ENCODE peak calls at places on chromosomes 1 and 21, in four cellular contexts. K, U, Q and Y are unnamed samples.

GRCh38 chr1:169701261-169701802 is 10.1 kb downstream of the SELL start:
- DNase-seq in K (no peak), U (no peak), Q (no peak), Y (no peak)

GRCh38 chr1:59223213-59223612 is 73.7 kb upstream of the FGGY start:
- DNase-seq in K (no peak), U (no peak), Q (no peak), Y (no peak)

GRCh38 chr1:219302697-219303096 is 129.0 kb downstream of the LYPLAL1 start:
- DNase-seq in K (no peak), U (no peak), Q (no peak), Y (no peak)

GRCh38 chr1:248863011-248863881 is 4.4 kb upstream of the ZNF692 start:
- DNase-seq in K (no peak), U (peak; percentile 86), Q (peak; percentile 58), Y (peak; percentile 57)

GRCh38 chr1:6646499-6647148 is 22.0 kb downstream of the THAP3 start:
- DNase-seq in K (peak; percentile 50), U (peak; percentile 48), Q (peak; percentile 71), Y (peak; percentile 26)

GRCh38 chr1:39105841-39106765 is 80.0 kb downstream of the NDUFS5 start:
- DNase-seq in K (no peak), U (peak; percentile 61), Q (peak; percentile 51), Y (no peak)

GRCh38 chr1:212814989-212815388 is 23.3 kb downstream of the TATDN3 start:
- DNase-seq in K (no peak), U (peak; percentile 57), Q (peak; percentile 25), Y (no peak)

GRCh38 chr1:169999357-169999756 is 75.1 kb downstream of the KIFAP3 start:
- DNase-seq in K (peak; percentile 75), U (peak; percentile 52), Q (peak; percentile 75), Y (peak; percentile 76)

GRCh38 chr1:43443197-43443946 is 10.4 kb downstream of the HYI start:
- DNase-seq in K (no peak), U (no peak), Q (no peak), Y (no peak)

GRCh38 chr1:209132736-209133467 is 450.6 kb upstream of the CAMK1G start:
- DNase-seq in K (no peak), U (no peak), Q (no peak), Y (no peak)

GRCh38 chr21:16460936-16461335 is 731.2 kb downstream of the USP25 start:
- DNase-seq in K (no peak), U (no peak), Q (no peak), Y (no peak)

GRCh38 chr1:210262167-210262896 is 29.7 kb downstream of the SERTAD4 start:
- DNase-seq in K (peak; percentile 92), U (peak; percentile 79), Q (peak; percentile 88), Y (peak; percentile 78)

GRCh38 chr1:92536593-92537332 is 50.0 kb upstream of the GFI1 start:
- DNase-seq in K (peak; percentile 40), U (peak; percentile 14), Q (peak; percentile 55), Y (peak; percentile 24)

GRCh38 chr1:21383785-21384401 is 56.0 kb upstream of the NBPF3 start:
- DNase-seq in K (no peak), U (no peak), Q (no peak), Y (no peak)

GRCh38 chr1:24380508-24380907 is 33.1 kb downstream of the STPG1 start:
- DNase-seq in K (no peak), U (no peak), Q (no peak), Y (no peak)

GRCh38 chr1:28718601-28719331 is 18.0 kb upstream of the YTHDF2 start:
- DNase-seq in K (no peak), U (peak; percentile 17), Q (peak; percentile 49), Y (peak; percentile 9)

GRCh38 chr1:2165636-2166035 is 28.9 kb downstream of the FAAP20 start:
- DNase-seq in K (no peak), U (no peak), Q (no peak), Y (no peak)

GRCh38 chr1:10680487-10680886 is 116.0 kb downstream of the CASZ1 start:
- DNase-seq in K (no peak), U (no peak), Q (no peak), Y (no peak)

GRCh38 chr1:12460911-12461621 is 156.9 kb downstream of the DHRS3 start:
- DNase-seq in K (no peak), U (no peak), Q (peak; percentile 90), Y (no peak)